ENCODE peak calls at places on chromosomes 1 and 21, in nine cellular contexts. One of them, this sample, is unnamed.

GRCh38 chr1:108079550-108079949 is 114.6 kb upstream of the VAV3 start:
- DNase-seq in Calu3: no peak
- DNase-seq in fibroblast of the aortic adventitia: no peak
- DNase-seq in fibroblast of mammary gland: no peak
- DNase-seq in HFFc6: no peak
- DNase-seq in heart left ventricle: no peak
- DNase-seq in fibroblast of pulmonary artery: no peak
- DNase-seq in HCT116: no peak
- DNase-seq in brain microvascular endothelial cell: no peak
- DNase-seq in this sample: no peak

GRCh38 chr21:29454179-29454578 is 155.5 kb downstream of the BACH1 start:
- DNase-seq in brain microvascular endothelial cell: no peak
- DNase-seq in HCT116: no peak
- DNase-seq in heart left ventricle: no peak
- DNase-seq in fibroblast of the aortic adventitia: no peak
- DNase-seq in Calu3: no peak
- DNase-seq in HFFc6: no peak
- DNase-seq in fibroblast of mammary gland: no peak
- DNase-seq in fibroblast of pulmonary artery: no peak
- DNase-seq in this sample: no peak

GRCh38 chr21:37195649-37196048 is 71.5 kb downstream of the VPS26C start:
- DNase-seq in heart left ventricle: no peak
- DNase-seq in HFFc6: no peak
- DNase-seq in brain microvascular endothelial cell: no peak
- DNase-seq in HCT116: no peak
- DNase-seq in fibroblast of pulmonary artery: no peak
- DNase-seq in Calu3: no peak
- DNase-seq in fibroblast of mammary gland: no peak
- DNase-seq in fibroblast of the aortic adventitia: no peak
- DNase-seq in this sample: no peak

GRCh38 chr1:214143015-214143775 is 137.8 kb upstream of the SMYD2 start:
- DNase-seq in fibroblast of mammary gland: no peak
- DNase-seq in HFFc6: no peak
- DNase-seq in HCT116: no peak
- DNase-seq in brain microvascular endothelial cell: no peak
- DNase-seq in Calu3: no peak
- DNase-seq in heart left ventricle: no peak
- DNase-seq in fibroblast of the aortic adventitia: no peak
- DNase-seq in fibroblast of pulmonary artery: no peak
- DNase-seq in this sample: no peak

GRCh38 chr1:193649587-193649986 is 463.2 kb upstream of the B3GALT2 start:
- DNase-seq in HFFc6: no peak
- DNase-seq in Calu3: no peak
- DNase-seq in brain microvascular endothelial cell: no peak
- DNase-seq in fibroblast of the aortic adventitia: no peak
- DNase-seq in fibroblast of pulmonary artery: no peak
- DNase-seq in HCT116: no peak
- DNase-seq in heart left ventricle: no peak
- DNase-seq in fibroblast of mammary gland: no peak
- DNase-seq in this sample: no peak

GRCh38 chr21:39869141-39869818 is 2.0 kb downstream of the PCP4 start:
- DNase-seq in heart left ventricle: no peak
- DNase-seq in Calu3: no peak
- DNase-seq in HFFc6: no peak
- DNase-seq in fibroblast of mammary gland: no peak
- DNase-seq in HCT116: no peak
- DNase-seq in fibroblast of the aortic adventitia: no peak
- DNase-seq in fibroblast of pulmonary artery: no peak
- DNase-seq in brain microvascular endothelial cell: no peak
- DNase-seq in this sample: no peak

GRCh38 chr1:109298666-109299086 is 8.1 kb downstream of the MYBPHL start:
- DNase-seq in heart left ventricle: peak; percentile 63
- DNase-seq in HCT116: no peak
- DNase-seq in HFFc6: peak; percentile 50
- DNase-seq in fibroblast of mammary gland: peak; percentile 37
- DNase-seq in fibroblast of the aortic adventitia: no peak
- DNase-seq in Calu3: no peak
- DNase-seq in fibroblast of pulmonary artery: peak; percentile 52
- DNase-seq in brain microvascular endothelial cell: peak; percentile 79
- DNase-seq in this sample: no peak

GRCh38 chr1:181392613-181393170 is 90.6 kb upstream of the CACNA1E start:
- DNase-seq in brain microvascular endothelial cell: no peak
- DNase-seq in fibroblast of pulmonary artery: no peak
- DNase-seq in fibroblast of mammary gland: peak; percentile 5
- DNase-seq in HCT116: no peak
- DNase-seq in HFFc6: peak; percentile 10
- DNase-seq in heart left ventricle: no peak
- DNase-seq in fibroblast of the aortic adventitia: no peak
- DNase-seq in Calu3: no peak
- DNase-seq in this sample: no peak

GRCh38 chr1:15988856-15989736 is 13.2 kb upstream of the ZBTB17 start:
- DNase-seq in Calu3: no peak
- DNase-seq in fibroblast of mammary gland: no peak
- DNase-seq in heart left ventricle: no peak
- DNase-seq in fibroblast of the aortic adventitia: no peak
- DNase-seq in HFFc6: no peak
- DNase-seq in HCT116: no peak
- DNase-seq in fibroblast of pulmonary artery: no peak
- DNase-seq in brain microvascular endothelial cell: no peak
- DNase-seq in this sample: no peak

GRCh38 chr1:6554031-6554906 is at the start of gene NOL9:
- DNase-seq in heart left ventricle: peak; percentile 97
- DNase-seq in Calu3: peak; percentile 90
- DNase-seq in fibroblast of mammary gland: peak; percentile 87
- DNase-seq in HCT116: peak; percentile 78
- DNase-seq in HFFc6: peak; percentile 84
- DNase-seq in brain microvascular endothelial cell: peak; percentile 89
- DNase-seq in fibroblast of pulmonary artery: peak; percentile 93
- DNase-seq in fibroblast of the aortic adventitia: peak; percentile 91
- DNase-seq in this sample: peak; percentile 96

GRCh38 chr1:6557597-6557996 is 2.5 kb downstream of the TAS1R1 start:
- DNase-seq in HFFc6: no peak
- DNase-seq in heart left ventricle: no peak
- DNase-seq in Calu3: no peak
- DNase-seq in HCT116: no peak
- DNase-seq in fibroblast of mammary gland: no peak
- DNase-seq in brain microvascular endothelial cell: no peak
- DNase-seq in fibroblast of pulmonary artery: no peak
- DNase-seq in fibroblast of the aortic adventitia: no peak
- DNase-seq in this sample: no peak

GRCh38 chr1:6554907-6555778 is at the start of gene TAS1R1:
- DNase-seq in HCT116: no peak
- DNase-seq in HFFc6: no peak
- DNase-seq in fibroblast of pulmonary artery: no peak
- DNase-seq in brain microvascular endothelial cell: no peak
- DNase-seq in heart left ventricle: no peak
- DNase-seq in fibroblast of mammary gland: no peak
- DNase-seq in Calu3: no peak
- DNase-seq in fibroblast of the aortic adventitia: peak; percentile 28
- DNase-seq in this sample: no peak

DNA sequence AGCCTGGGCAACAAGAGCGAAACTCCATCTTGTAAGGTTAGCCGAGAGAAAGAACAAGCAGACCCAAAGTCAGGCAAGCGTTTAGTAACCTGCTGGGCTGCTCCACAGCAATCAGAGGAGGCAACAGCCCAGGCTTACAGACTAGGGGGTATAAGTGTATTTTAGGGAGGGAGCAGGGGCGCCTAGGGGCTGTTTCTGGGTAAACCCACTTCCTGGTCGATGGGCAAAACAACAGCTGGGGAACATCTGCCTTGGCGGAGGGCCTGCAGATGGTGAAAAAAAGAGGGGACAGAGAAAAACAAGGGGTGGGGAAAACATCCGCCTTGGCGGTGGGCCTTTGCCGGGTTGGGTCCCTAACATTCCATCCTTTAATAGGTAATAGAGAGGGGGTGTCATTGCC is 5.2 kb downstream of the TAS1R1 start:
- DNase-seq in HFFc6: no peak
- DNase-seq in brain microvascular endothelial cell: no peak
- DNase-seq in HCT116: no peak
- DNase-seq in heart left ventricle: no peak
- DNase-seq in fibroblast of pulmonary artery: no peak
- DNase-seq in fibroblast of mammary gland: no peak
- DNase-seq in Calu3: no peak
- DNase-seq in fibroblast of the aortic adventitia: no peak
- DNase-seq in this sample: no peak
- TF ChIP-seq CTCF in HFFc6: no peak
- TF ChIP-seq CTCF in brain microvascular endothelial cell: no peak
- TF ChIP-seq CTCF in HCT116: no peak
- TF ChIP-seq CTCF in heart left ventricle: no peak
- TF ChIP-seq CTCF in fibroblast of pulmonary artery: no peak
- TF ChIP-seq CTCF in fibroblast of mammary gland: no peak
- TF ChIP-seq CTCF in Calu3: no peak
- TF ChIP-seq CTCF in fibroblast of the aortic adventitia: no peak
- TF ChIP-seq CTCF in this sample: no peak

GRCh38 chr1:17075470-17076255 is 21.8 kb upstream of the SDHB start:
- DNase-seq in HFFc6: no peak
- DNase-seq in fibroblast of pulmonary artery: peak; percentile 31
- DNase-seq in Calu3: peak; percentile 13
- DNase-seq in brain microvascular endothelial cell: no peak
- DNase-seq in heart left ventricle: no peak
- DNase-seq in HCT116: peak; percentile 18
- DNase-seq in fibroblast of the aortic adventitia: no peak
- DNase-seq in fibroblast of mammary gland: peak; percentile 16
- DNase-seq in this sample: peak; percentile 51
- TF ChIP-seq CTCF in HFFc6: peak; percentile 71
- TF ChIP-seq CTCF in fibroblast of pulmonary artery: peak; percentile 43
- TF ChIP-seq CTCF in Calu3: peak; percentile 15
- TF ChIP-seq CTCF in brain microvascular endothelial cell: peak; percentile 70
- TF ChIP-seq CTCF in heart left ventricle: no peak
- TF ChIP-seq CTCF in HCT116: peak; percentile 64
- TF ChIP-seq CTCF in fibroblast of the aortic adventitia: peak; percentile 42
- TF ChIP-seq CTCF in fibroblast of mammary gland: peak; percentile 44
- TF ChIP-seq CTCF in this sample: peak; percentile 72

DNA sequence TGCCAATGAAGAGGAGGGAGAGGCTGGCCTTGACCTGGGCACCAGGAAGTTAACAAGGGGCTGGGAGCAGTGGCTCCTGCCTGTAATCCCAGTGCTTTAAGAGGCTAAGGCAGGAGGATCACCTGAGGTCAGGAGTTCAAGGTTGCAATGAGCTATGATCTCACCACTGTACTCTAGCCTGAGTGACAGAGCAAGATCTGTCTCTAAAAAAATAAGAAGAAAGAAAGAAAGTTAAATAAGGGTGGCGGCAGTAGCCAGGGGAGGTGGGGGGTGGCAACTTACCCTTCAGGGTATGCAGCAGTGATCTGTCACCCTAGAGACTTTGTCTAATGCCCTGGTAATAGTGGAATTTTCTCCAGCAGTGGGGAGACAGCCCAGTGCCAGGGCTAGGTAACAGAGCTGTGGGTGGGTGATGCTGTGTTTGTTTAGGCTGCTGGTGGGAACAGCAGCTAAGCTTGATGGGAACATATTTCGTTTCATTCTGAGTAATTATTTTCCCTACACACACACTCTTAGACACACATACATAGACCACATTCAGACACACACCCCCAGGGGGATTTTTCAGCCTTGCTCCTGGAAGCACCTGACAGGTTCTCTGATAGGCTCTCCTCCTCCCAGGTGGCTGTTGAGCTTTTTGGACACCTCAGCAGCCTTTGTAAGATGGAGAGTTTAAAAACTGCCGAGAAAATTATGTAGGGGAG is 11.3 kb upstream of the SYT6 start:
- DNase-seq in fibroblast of the aortic adventitia: no peak
- DNase-seq in Calu3: no peak
- DNase-seq in fibroblast of pulmonary artery: no peak
- DNase-seq in fibroblast of mammary gland: no peak
- DNase-seq in HFFc6: no peak
- DNase-seq in brain microvascular endothelial cell: no peak
- DNase-seq in HCT116: no peak
- DNase-seq in heart left ventricle: no peak
- DNase-seq in this sample: no peak
- TF ChIP-seq CTCF in fibroblast of the aortic adventitia: no peak
- TF ChIP-seq CTCF in Calu3: no peak
- TF ChIP-seq CTCF in fibroblast of pulmonary artery: no peak
- TF ChIP-seq CTCF in fibroblast of mammary gland: no peak
- TF ChIP-seq CTCF in HFFc6: no peak
- TF ChIP-seq CTCF in brain microvascular endothelial cell: no peak
- TF ChIP-seq CTCF in HCT116: no peak
- TF ChIP-seq CTCF in heart left ventricle: no peak
- TF ChIP-seq CTCF in this sample: no peak

GRCh38 chr1:178501705-178502329 is 5.1 kb upstream of the CLEC20A start:
- DNase-seq in fibroblast of pulmonary artery: peak; percentile 76
- DNase-seq in heart left ventricle: peak; percentile 72
- DNase-seq in Calu3: peak; percentile 92
- DNase-seq in brain microvascular endothelial cell: peak; percentile 60
- DNase-seq in HCT116: peak; percentile 48
- DNase-seq in HFFc6: peak; percentile 39
- DNase-seq in fibroblast of the aortic adventitia: peak; percentile 75
- DNase-seq in fibroblast of mammary gland: peak; percentile 62
- DNase-seq in this sample: no peak

GRCh38 chr1:178500091-178500770 is 3.5 kb upstream of the CLEC20A start:
- DNase-seq in brain microvascular endothelial cell: no peak
- DNase-seq in fibroblast of the aortic adventitia: no peak
- DNase-seq in Calu3: no peak
- DNase-seq in heart left ventricle: peak; percentile 1
- DNase-seq in fibroblast of mammary gland: no peak
- DNase-seq in HFFc6: no peak
- DNase-seq in fibroblast of pulmonary artery: no peak
- DNase-seq in HCT116: no peak
- DNase-seq in this sample: no peak

GRCh38 chr1:178502330-178502714 is 5.6 kb upstream of the CLEC20A start:
- DNase-seq in fibroblast of pulmonary artery: no peak
- DNase-seq in heart left ventricle: no peak
- DNase-seq in HFFc6: no peak
- DNase-seq in brain microvascular endothelial cell: no peak
- DNase-seq in fibroblast of mammary gland: no peak
- DNase-seq in Calu3: no peak
- DNase-seq in HCT116: no peak
- DNase-seq in fibroblast of the aortic adventitia: no peak
- DNase-seq in this sample: no peak

GRCh38 chr1:178502856-178503255 is 6.1 kb upstream of the CLEC20A start:
- DNase-seq in heart left ventricle: no peak
- DNase-seq in fibroblast of pulmonary artery: no peak
- DNase-seq in fibroblast of the aortic adventitia: no peak
- DNase-seq in brain microvascular endothelial cell: no peak
- DNase-seq in Calu3: no peak
- DNase-seq in HFFc6: no peak
- DNase-seq in HCT116: no peak
- DNase-seq in fibroblast of mammary gland: no peak
- DNase-seq in this sample: no peak

DNA sequence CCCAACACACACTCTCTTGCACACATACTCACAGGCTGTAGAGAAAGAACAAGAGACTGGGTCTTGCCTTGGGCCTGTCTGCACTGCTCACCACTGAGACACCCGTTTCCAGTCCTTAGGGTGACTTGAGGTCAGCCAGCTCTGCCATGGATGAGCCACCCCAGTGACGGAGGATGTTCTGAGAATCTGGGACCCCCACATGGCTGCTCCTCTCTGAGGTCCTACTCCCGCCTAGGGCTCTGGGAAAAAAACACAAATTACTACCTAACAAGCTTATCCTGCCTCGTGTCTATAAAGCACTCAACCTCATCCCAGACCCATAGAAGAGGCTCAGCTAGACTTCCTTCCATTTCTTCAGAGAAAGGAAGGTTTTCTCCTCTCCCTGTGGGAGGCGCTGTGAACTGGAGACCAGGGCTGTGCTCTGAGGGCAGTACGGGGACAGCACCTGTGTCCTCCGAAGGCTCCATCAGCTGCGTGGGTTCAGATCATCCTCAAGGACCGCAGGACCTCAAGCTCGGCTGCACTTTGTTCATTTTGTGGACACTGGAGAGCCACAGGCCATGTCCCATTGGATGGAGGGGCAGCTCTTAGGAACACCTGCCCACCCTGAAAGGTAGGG is 4.3 kb upstream of the CLEC20A start:
- DNase-seq in fibroblast of mammary gland: no peak
- DNase-seq in brain microvascular endothelial cell: no peak
- DNase-seq in Calu3: no peak
- DNase-seq in fibroblast of pulmonary artery: no peak
- DNase-seq in heart left ventricle: no peak
- DNase-seq in HCT116: no peak
- DNase-seq in HFFc6: no peak
- DNase-seq in fibroblast of the aortic adventitia: no peak
- DNase-seq in this sample: no peak
- TF ChIP-seq CTCF in fibroblast of mammary gland: no peak
- TF ChIP-seq CTCF in brain microvascular endothelial cell: peak; percentile 17
- TF ChIP-seq CTCF in Calu3: no peak
- TF ChIP-seq CTCF in fibroblast of pulmonary artery: no peak
- TF ChIP-seq CTCF in heart left ventricle: no peak
- TF ChIP-seq CTCF in HCT116: peak; percentile 32
- TF ChIP-seq CTCF in HFFc6: no peak
- TF ChIP-seq CTCF in fibroblast of the aortic adventitia: no peak
- TF ChIP-seq CTCF in this sample: no peak

This sample was measured in chondrocyte.